ENCODE peak calls at places on chromosome 9, in eight cellular contexts. D is NCI-H345; L is activated naive CD4-positive, alpha-beta T cell; B is naive thymus-derived CD8-positive, alpha-beta T cell; Z is transverse colon; N is hypothalamus; R is DMS53; H is neuronal stem cell. I is an unnamed sample.

GRCh38 chr9:123450096-123450495 is 94.1 kb downstream of the CRB2 start:
- DNase-seq in R (no peak), Z (no peak), N (no peak), H (no peak), L (no peak), B (no peak), D (no peak), I (no peak)

GRCh38 chr9:13750061-13750460 is 470.6 kb upstream of the MPDZ start:
- DNase-seq in R (no peak), H (no peak), D (no peak), B (no peak), Z (no peak), L (no peak), N (no peak), I (no peak)

GRCh38 chr9:137217276-137218211 is 4.5 kb downstream of the RNF208 start:
- DNase-seq in D (no peak), L (no peak), B (no peak), R (no peak), H (no peak), Z (peak), N (no peak), I (peak)

GRCh38 chr9:99486684-99487083 is 264.6 kb downstream of the SEC61B start:
- DNase-seq in N (no peak), Z (no peak), B (no peak), L (no peak), R (no peak), H (no peak), D (no peak), I (no peak)

GRCh38 chr9:123432331-123433236 is 76.6 kb downstream of the CRB2 start:
- DNase-seq in D (no peak), H (no peak), Z (no peak), B (no peak), R (no peak), N (no peak), L (no peak), I (no peak)

GRCh38 chr9:133584559-133585476 is 24.4 kb downstream of the FAM163B start:
- DNase-seq in D (peak), B (no peak), L (no peak), N (no peak), H (no peak), Z (peak), R (peak), I (peak)

GRCh38 chr9:136147038-136147889 is 28.6 kb upstream of the TMEM250 start:
- DNase-seq in R (no peak), B (no peak), Z (no peak), L (no peak), H (no peak), N (no peak), D (no peak), I (no peak)

GRCh38 chr9:115590016-115590415 is 472.1 kb upstream of the TNC start:
- DNase-seq in B (no peak), Z (no peak), N (no peak), R (no peak), D (no peak), H (no peak), L (no peak), I (peak)

GRCh38 chr9:33157960-33158359 is 9.2 kb downstream of the B4GALT1 start:
- DNase-seq in N (no peak), D (no peak), R (no peak), Z (no peak), L (no peak), H (no peak), B (no peak), I (no peak)

GRCh38 chr9:75814667-75815066 is 75.8 kb upstream of the PCSK5 start:
- DNase-seq in H (no peak), R (peak), Z (no peak), N (no peak), L (no peak), D (no peak), B (no peak), I (no peak)

GRCh38 chr9:113564804-113565237 is 101.3 kb downstream of the RGS3 start:
- DNase-seq in R (no peak), L (no peak), H (no peak), N (peak), Z (peak), D (no peak), B (no peak), I (no peak)